ENCODE peak calls at places on chromosomes 3 and 15, in four cellular contexts. X is IMR-90, P is heart right ventricle, F is left ventricle myocardium inferior. Q is an unnamed sample.

GRCh38 chr3:47294392-47294791 is 11.6 kb downstream of the KLHL18 start:
- DNase-seq in X (no peak), P (no peak), F (no peak), Q (no peak)

GRCh38 chr3:177358968-177359600 is 161.8 kb upstream of the TBL1XR1 start:
- DNase-seq in X (no peak), P (peak; percentile 45), F (peak; percentile 33), Q (peak; percentile 40)

GRCh38 chr3:161508852-161509477 is 12.4 kb downstream of the OTOL1 start:
- DNase-seq in X (no peak), P (no peak), F (no peak), Q (no peak)

GRCh38 chr3:126350502-126351085 is 6.6 kb downstream of the KLF15 start:
- DNase-seq in X (no peak), P (no peak), F (no peak), Q (no peak)

GRCh38 chr3:22372292-22372949 is 621.4 kb upstream of the ZNF385D start:
- DNase-seq in X (no peak), P (peak; percentile 12), F (peak; percentile 11), Q (no peak)

GRCh38 chr15:34240537-34240936 is 15.7 kb downstream of the EMC4 start:
- DNase-seq in X (no peak), P (no peak), F (no peak), Q (no peak)

GRCh38 chr3:42019953-42020260 is 58.0 kb upstream of the ULK4 start:
- DNase-seq in X (no peak), P (no peak), F (no peak), Q (no peak)

GRCh38 chr3:12175844-12176453 is 17.2 kb upstream of the TIMP4 start:
- DNase-seq in X (peak; percentile 50), P (peak; percentile 70), F (peak; percentile 65), Q (peak; percentile 75)

GRCh38 chr3:195255571-195256501 is 15.1 kb downstream of the XXYLT1 start:
- DNase-seq in X (no peak), P (no peak), F (no peak), Q (no peak)

GRCh38 chr15:33048255-33048654 is 146.3 kb downstream of the FMN1 start:
- DNase-seq in X (no peak), P (no peak), F (no peak), Q (no peak)

GRCh38 chr3:190064112-190064511 is 56.6 kb downstream of the P3H2 start:
- DNase-seq in X (peak; percentile 95), P (no peak), F (no peak), Q (no peak)

GRCh38 chr15:49265911-49266310 is 95.9 kb downstream of the GALK2 start:
- DNase-seq in X (no peak), P (no peak), F (no peak), Q (no peak)

GRCh38 chr3:24641628-24642027 is 147.0 kb upstream of the THRB start:
- DNase-seq in X (no peak), P (no peak), F (no peak), Q (no peak)

GRCh38 chr3:59513570-59513969 is 463.7 kb upstream of the CFAP20DC start:
- DNase-seq in X (no peak), P (no peak), F (no peak), Q (no peak)
- TF ChIP-seq CTCF in X (no peak), P (no peak), F (no peak), Q (no peak)

GRCh38 chr3:124859025-124859424 is 28.1 kb downstream of the ITGB5 start:
- DNase-seq in X (peak; percentile 95), P (no peak), F (no peak), Q (no peak)

GRCh38 chr3:124861041-124861440 is 26.1 kb downstream of the ITGB5 start:
- DNase-seq in X (no peak), P (no peak), F (no peak), Q (no peak)

GRCh38 chr3:124858275-124858674 is 28.9 kb downstream of the ITGB5 start:
- DNase-seq in X (peak; percentile 54), P (no peak), F (no peak), Q (no peak)

GRCh38 chr3:124860599-124860998 is 26.6 kb downstream of the ITGB5 start:
- DNase-seq in X (peak; percentile 96), P (peak; percentile 29), F (peak; percentile 48), Q (peak; percentile 86)

GRCh38 chr3:124862006-124862405 is 25.2 kb downstream of the ITGB5 start:
- DNase-seq in X (no peak), P (no peak), F (no peak), Q (peak; percentile 70)
- TF ChIP-seq CTCF in X (no peak), P (no peak), F (no peak), Q (no peak)

GRCh38 chr3:54891540-54891897 is 36.3 kb downstream of the LRTM1 start:
- DNase-seq in X (peak; percentile 97), P (peak; percentile 64), F (peak; percentile 74), Q (peak; percentile 92)
- TF ChIP-seq CTCF in X (peak; percentile 60), P (peak; percentile 61), F (peak; percentile 70), Q (peak; percentile 56)

GRCh38 chr15:85311647-85312046 is 68.8 kb upstream of the AKAP13 start:
- DNase-seq in X (no peak), P (no peak), F (no peak), Q (no peak)

GRCh38 chr15:85313339-85313738 is 67.1 kb upstream of the AKAP13 start:
- DNase-seq in X (peak; percentile 54), P (no peak), F (no peak), Q (no peak)

GRCh38 chr15:85312486-85312885 is 67.9 kb upstream of the AKAP13 start:
- DNase-seq in X (peak; percentile 85), P (no peak), F (no peak), Q (no peak)

GRCh38 chr15:85314139-85314538 is 66.3 kb upstream of the AKAP13 start:
- DNase-seq in X (peak; percentile 30), P (no peak), F (no peak), Q (no peak)

GRCh38 chr15:85312925-85313324 is 67.5 kb upstream of the AKAP13 start:
- DNase-seq in X (peak; percentile 53), P (no peak), F (no peak), Q (no peak)
- TF ChIP-seq CTCF in X (peak; percentile 27), P (no peak), F (no peak), Q (no peak)

DNA sequence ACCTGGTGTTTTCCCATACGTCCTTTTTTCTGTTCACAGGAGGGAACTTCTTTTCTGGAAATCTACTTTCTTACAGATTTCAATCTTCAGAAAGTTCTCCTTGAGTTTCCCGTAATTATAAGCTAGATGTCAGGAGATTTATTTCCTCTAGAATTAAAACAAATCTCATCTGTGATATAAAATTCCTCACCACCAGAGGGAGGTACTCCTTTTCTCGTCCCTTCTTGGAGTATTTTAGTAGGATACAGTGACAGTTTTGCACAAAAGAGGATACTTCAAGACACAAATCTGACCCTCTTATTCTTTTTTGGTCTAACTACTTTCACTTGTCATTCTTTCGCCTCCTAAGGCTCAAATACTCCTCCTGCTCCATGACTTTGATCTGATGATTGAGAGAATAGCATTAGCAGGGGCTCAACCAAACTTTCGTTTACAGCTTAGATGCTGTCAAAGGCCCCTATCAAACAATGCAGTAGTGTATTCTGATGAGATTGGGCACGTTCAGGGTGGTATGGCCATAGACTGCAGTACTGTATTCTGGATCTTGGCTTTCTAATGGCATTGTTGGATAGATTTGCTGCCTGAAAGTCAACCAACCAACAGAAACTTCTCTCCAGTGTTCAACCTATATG is 38.0 kb downstream of the TMEM41A start:
- DNase-seq in X (peak; percentile 34), P (no peak), F (no peak), Q (no peak)
- TF ChIP-seq CTCF in X (peak; percentile 45), P (peak; percentile 22), F (peak; percentile 14), Q (no peak)

GRCh38 chr15:31435256-31435781 is 108.7 kb downstream of the KLF13 start:
- DNase-seq in X (peak; percentile 72), P (peak; percentile 82), F (peak; percentile 83), Q (peak; percentile 84)
- TF ChIP-seq CTCF in X (peak; percentile 77), P (peak; percentile 94), F (peak; percentile 88), Q (peak; percentile 72)

DNA sequence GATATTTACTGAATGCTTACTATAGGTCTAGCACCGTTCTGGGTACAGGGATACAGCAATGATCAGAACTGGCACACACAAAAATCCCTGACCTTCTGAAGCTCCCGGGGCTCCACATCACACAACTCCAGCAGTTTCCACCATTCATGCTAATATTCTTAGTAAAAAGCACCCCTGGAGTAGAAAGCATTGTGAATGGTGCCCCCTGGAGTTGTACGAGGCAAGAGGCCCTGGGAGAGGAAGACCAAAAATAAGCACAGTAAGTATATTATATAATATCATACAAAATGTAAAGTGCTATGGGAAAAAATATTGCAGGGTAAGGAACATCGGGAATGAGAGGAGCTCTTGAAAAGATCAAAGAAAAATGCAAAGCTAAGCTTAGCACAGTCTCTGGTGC is 790 bp upstream of the SRGAP3 start:
- DNase-seq in X (no peak), P (no peak), F (no peak), Q (no peak)
- TF ChIP-seq CTCF in X (no peak), P (peak; percentile 35), F (no peak), Q (no peak)

GRCh38 chr15:70487380-70487725 is 276.0 kb downstream of the UACA start:
- DNase-seq in X (no peak), P (no peak), F (no peak), Q (no peak)

GRCh38 chr15:70486012-70486411 is 277.3 kb downstream of the UACA start:
- DNase-seq in X (no peak), P (no peak), F (no peak), Q (no peak)

GRCh38 chr15:70486451-70487379 is 276.6 kb downstream of the UACA start:
- DNase-seq in X (peak; percentile 89), P (no peak), F (peak; percentile 30), Q (no peak)

GRCh38 chr15:70488941-70489848 is 274.2 kb downstream of the UACA start:
- DNase-seq in X (no peak), P (no peak), F (no peak), Q (no peak)

GRCh38 chr15:70488002-70488605 is 275.3 kb downstream of the UACA start:
- DNase-seq in X (peak; percentile 67), P (peak; percentile 69), F (peak; percentile 69), Q (peak; percentile 66)
- TF ChIP-seq CTCF in X (peak; percentile 95), P (peak; percentile 97), F (peak; percentile 99), Q (peak; percentile 91)